ENCODE peak calls at places on chromosomes 6 and 20, in nine cellular contexts. V, K, W, Y, I, L, B, C and S are unnamed samples.

GRCh38 chr6:152981989-152982767 is 663 bp downstream of the FBXO5 start:
- DNase-seq in V (peak), K (no peak), W (no peak), Y (no peak), I (peak), L (no peak), B (peak), C (peak), S (no peak)

GRCh38 chr6:17949168-17949567 is 38.3 kb downstream of the KIF13A start:
- DNase-seq in V (no peak), K (no peak), W (no peak), Y (no peak), I (no peak), L (no peak), B (no peak), C (no peak), S (no peak)

GRCh38 chr20:38698541-38698940 is 25.7 kb upstream of the SLC32A1 start:
- DNase-seq in V (no peak), K (no peak), W (no peak), Y (no peak), I (no peak), L (no peak), B (no peak), C (no peak), S (no peak)

GRCh38 chr6:14146459-14147096 is 29.0 kb downstream of the CD83 start:
- DNase-seq in V (no peak), K (no peak), W (no peak), Y (no peak), I (no peak), L (no peak), B (no peak), C (no peak), S (no peak)

GRCh38 chr20:3783068-3783489 is 1.8 kb upstream of the SPEF1 start:
- DNase-seq in V (no peak), K (no peak), W (no peak), Y (no peak), I (no peak), L (no peak), B (no peak), C (no peak), S (no peak)

GRCh38 chr6:124879110-124879991 is 82.9 kb upstream of the RNF217 start:
- DNase-seq in V (no peak), K (no peak), W (no peak), Y (no peak), I (no peak), L (no peak), B (no peak), C (no peak), S (no peak)

GRCh38 chr20:58646703-58647102 is 4.4 kb upstream of the STX16 start:
- DNase-seq in V (no peak), K (no peak), W (no peak), Y (no peak), I (no peak), L (no peak), B (no peak), C (no peak), S (no peak)

GRCh38 chr6:53119772-53120409 is 28.8 kb downstream of the GCM1 start:
- DNase-seq in V (no peak), K (peak), W (no peak), Y (no peak), I (no peak), L (no peak), B (no peak), C (peak), S (peak)

GRCh38 chr20:63155266-63156165 is 60.4 kb downstream of the YTHDF1 start:
- DNase-seq in V (peak), K (no peak), W (no peak), Y (no peak), I (no peak), L (no peak), B (no peak), C (no peak), S (no peak)

GRCh38 chr20:23596856-23597255 is 8.9 kb downstream of the CST9 start:
- DNase-seq in V (no peak), K (no peak), W (no peak), Y (no peak), I (no peak), L (no peak), B (no peak), C (no peak), S (no peak)

GRCh38 chr20:17797163-17797562 is 97.4 kb downstream of the BANF2 start:
- DNase-seq in V (no peak), K (no peak), W (no peak), Y (no peak), I (no peak), L (no peak), B (no peak), C (peak), S (no peak)

GRCh38 chr6:31113861-31114539 is 600 bp upstream of the PSORS1C1 start:
- DNase-seq in V (no peak), K (no peak), W (no peak), Y (no peak), I (no peak), L (no peak), B (no peak), C (no peak), S (no peak)

GRCh38 chr20:32539063-32539816 is 45.9 kb downstream of the NOL4L start:
- DNase-seq in V (no peak), K (no peak), W (no peak), Y (no peak), I (no peak), L (no peak), B (no peak), C (no peak), S (no peak)

GRCh38 chr20:36384022-36384619 is 78.0 kb downstream of the DLGAP4 start:
- DNase-seq in V (no peak), K (peak), W (peak), Y (no peak), I (peak), L (no peak), B (no peak), C (peak), S (peak)

GRCh38 chr6:1901556-1901955 is 291.8 kb downstream of the FOXC1 start:
- DNase-seq in V (no peak), K (peak), W (no peak), Y (no peak), I (no peak), L (no peak), B (no peak), C (no peak), S (no peak)

GRCh38 chr6:33826537-33826936 is 22.7 kb upstream of the MLN start:
- DNase-seq in V (no peak), K (no peak), W (no peak), Y (no peak), I (no peak), L (no peak), B (no peak), C (no peak), S (no peak)

GRCh38 chr6:124858564-124858963 is 103.7 kb upstream of the RNF217 start:
- DNase-seq in V (no peak), K (no peak), W (no peak), Y (no peak), I (no peak), L (no peak), B (no peak), C (no peak), S (no peak)

GRCh38 chr6:34031567-34032383 is 114.1 kb downstream of the GRM4 start:
- DNase-seq in V (no peak), K (no peak), W (no peak), Y (no peak), I (no peak), L (no peak), B (no peak), C (no peak), S (no peak)

GRCh38 chr20:63011798-63012197 is 5.0 kb upstream of the BHLHE23 start:
- DNase-seq in V (no peak), K (no peak), W (no peak), Y (no peak), I (no peak), L (no peak), B (no peak), C (no peak), S (no peak)

GRCh38 chr6:154951400-154952200 is 43.5 kb upstream of the TIAM2 start:
- DNase-seq in V (no peak), K (no peak), W (no peak), Y (no peak), I (no peak), L (no peak), B (no peak), C (no peak), S (no peak)